ENCODE peak calls at places on chromosomes 5 and 9, in seven cellular contexts. X is OCI-LY7, F is GM23248, S is HCT116, C is GM23338, Q is SK-N-SH, D is neural progenitor cell. L is an unnamed sample. For H3K79me2, the result is how much of the 10 kb centered on the place peaks cover.

GRCh38 chr9:93965830-93966577 is 10.8 kb upstream of the BARX1 start:
- DNase-seq in X (no peak), F (no peak), S (no peak), C (peak), Q (no peak), D (no peak), L (no peak)

GRCh38 chr5:110951373-110951791 is 120.1 kb upstream of the TSLP start:
- DNase-seq in X (no peak), F (no peak), S (no peak), C (no peak), Q (no peak), D (no peak), L (no peak)

GRCh38 chr9:84975926-84976325 is 306.4 kb downstream of the NTRK2 start:
- DNase-seq in X (no peak), F (no peak), S (no peak), C (no peak), Q (no peak), D (no peak), L (no peak)

GRCh38 chr5:1762121-1762877 is 37.3 kb downstream of the MRPL36 start:
- DNase-seq in X (no peak), F (no peak), S (no peak), C (no peak), Q (no peak), D (no peak), L (no peak)

GRCh38 chr5:126044111-126044668 is 379.0 kb upstream of the GRAMD2B start:
- DNase-seq in X (no peak), F (peak), S (no peak), C (no peak), Q (peak), D (no peak), L (peak)

GRCh38 chr5:95962785-95963184 is 1.1 kb upstream of the ELL2 start:
- DNase-seq in X (no peak), F (no peak), S (no peak), C (peak), Q (no peak), D (peak), L (peak)

GRCh38 chr5:93874491-93874890 is 133.1 kb upstream of the POU5F2 start:
- DNase-seq in X (no peak), F (peak), S (no peak), C (no peak), Q (no peak), D (no peak), L (no peak)

GRCh38 chr9:11269036-11269435 is 656.2 kb upstream of the PTPRD start:
- DNase-seq in X (peak), F (no peak), S (no peak), C (peak), Q (no peak), D (peak), L (no peak)

GRCh38 chr5:19462019-19462418 is 526.0 kb downstream of the CDH18 start:
- DNase-seq in X (no peak), F (no peak), S (no peak), C (no peak), Q (no peak), D (no peak), L (no peak)

GRCh38 chr5:128644863-128645262 is 106.8 kb upstream of the FBN2 start:
- DNase-seq in X (no peak), F (peak), S (no peak), C (no peak), Q (no peak), D (no peak), L (no peak)

GRCh38 chr5:102152906-102153787 is 142.9 kb downstream of the SLCO4C1 start:
- DNase-seq in X (peak), F (peak), S (peak), C (peak), Q (peak), D (peak), L (peak)

GRCh38 chr5:149837680-149838269 is 106.8 kb downstream of the PDE6A start:
- DNase-seq in X (peak), F (peak), S (peak), C (peak), Q (peak), D (peak), L (peak)

DNA sequence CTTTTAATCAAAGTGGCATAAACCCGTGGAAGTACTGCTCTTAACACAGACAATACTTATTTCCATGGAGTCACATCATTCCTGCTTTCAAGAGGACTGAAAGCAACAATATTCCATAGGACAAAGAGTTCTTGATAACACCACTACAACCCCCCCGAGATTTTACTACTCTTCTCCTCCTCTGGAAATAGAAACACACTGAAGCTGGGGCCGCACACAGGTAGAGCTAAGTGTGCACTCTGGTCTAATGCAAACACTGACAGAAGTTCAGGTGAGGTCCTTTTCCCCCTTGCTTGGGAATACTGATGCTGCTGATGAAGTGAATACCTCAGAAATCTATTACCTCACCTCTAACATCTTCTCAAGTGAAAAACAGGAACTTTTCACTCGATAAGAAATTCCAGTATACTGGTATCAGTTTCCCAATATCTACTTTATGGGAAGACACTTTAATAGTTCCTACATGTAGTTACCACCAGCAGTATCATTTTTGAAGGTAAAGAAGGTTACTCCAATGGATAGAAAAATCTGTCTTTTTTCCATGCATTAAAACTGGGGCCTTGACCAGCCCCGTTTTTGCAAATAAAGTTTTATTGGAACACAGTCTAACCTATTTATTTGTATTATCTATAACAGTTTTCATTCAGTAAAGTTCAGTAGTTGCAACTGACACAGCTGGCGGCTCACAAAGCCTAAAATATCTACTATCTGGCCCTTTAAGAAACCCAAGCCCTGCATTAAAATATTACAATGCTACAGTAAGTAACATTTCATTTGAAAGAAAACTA is 50.0 kb downstream of the GOLPH3 start:
- DNase-seq in X (no peak), F (no peak), S (no peak), C (no peak), Q (no peak), D (no peak), L (no peak)
- H3K79me2 ChIP-seq in X (under half), F (half or more), S (half or more), C (half or more), Q (half or more), D (half or more), L (half or more)

GRCh38 chr5:78505860-78506259 is 142.7 kb downstream of the LHFPL2 start:
- DNase-seq in X (no peak), F (no peak), S (no peak), C (no peak), Q (peak), D (no peak), L (no peak)
- TF ChIP-seq EZH2phosphoT487 in X (no peak), F (no peak), S (no peak), C (no peak), Q (no peak), D (no peak), L (no peak)

GRCh38 chr9:32136700-32137339 is 247.6 kb upstream of the ACO1 start:
- DNase-seq in X (no peak), F (no peak), S (no peak), C (peak), Q (peak), D (peak), L (peak)
- H3K79me2 ChIP-seq in X (under half), F (under half), S (under half), C (under half), Q (under half), D (under half), L (under half)

GRCh38 chr9:114446672-114447450 is 58.4 kb downstream of the WHRN start:
- DNase-seq in X (no peak), F (peak), S (no peak), C (no peak), Q (no peak), D (no peak), L (no peak)
- TF ChIP-seq EZH2phosphoT487 in X (no peak), F (no peak), S (no peak), C (no peak), Q (no peak), D (no peak), L (no peak)